ENCODE peak calls at places on chromosomes 2 and 18, in six cellular contexts. C is hepatocyte, U is PC-9, T is GM23338, Z is fibroblast of lung, Y is neural progenitor cell. H is an unnamed sample.

GRCh38 chr2:69979902-69980301 is 18.5 kb upstream of the ASPRV1 start:
- DNase-seq in Z (no peak), C (no peak), U (no peak), T (no peak), Y (no peak), H (no peak)

GRCh38 chr2:83103602-83104001 is 1355.5 kb downstream of the SUCLG1 start:
- DNase-seq in Z (peak), C (no peak), T (no peak), Y (no peak), U (no peak), H (peak)

GRCh38 chr2:16625201-16625729 is 40.4 kb downstream of the CYRIA start:
- DNase-seq in Z (no peak), T (peak), U (no peak), Y (no peak), C (no peak), H (peak)

GRCh38 chr2:240902615-240903041 is 3.5 kb upstream of the CROCC2 start:
- DNase-seq in T (no peak), Y (no peak), U (peak), C (peak), Z (no peak), H (no peak)

GRCh38 chr2:118169359-118170005 is 81.2 kb downstream of the INSIG2 start:
- DNase-seq in C (no peak), T (peak), Z (no peak), Y (no peak), U (peak), H (no peak)

GRCh38 chr2:163675389-163675788 is 60.4 kb downstream of the FIGN start:
- DNase-seq in U (no peak), C (no peak), T (no peak), Z (no peak), Y (no peak), H (no peak)

GRCh38 chr2:23241611-23242245 is 143.3 kb upstream of the KLHL29 start:
- DNase-seq in Y (no peak), Z (no peak), U (peak), C (no peak), T (no peak), H (no peak)

GRCh38 chr2:74100254-74101216 is 47.2 kb downstream of the BOLA3 start:
- DNase-seq in C (no peak), T (no peak), U (no peak), Z (no peak), Y (no peak), H (no peak)

GRCh38 chr2:10057231-10058107 is 14.1 kb downstream of the KLF11 start:
- DNase-seq in Z (peak), T (peak), U (peak), Y (peak), C (peak), H (peak)

GRCh38 chr2:232981767-232982360 is 31.2 kb downstream of the NGEF start:
- DNase-seq in T (no peak), U (no peak), Z (no peak), C (no peak), Y (no peak), H (no peak)

GRCh38 chr18:23619388-23619873 is 33.1 kb upstream of the NPC1 start:
- DNase-seq in Z (peak), T (peak), C (peak), Y (peak), U (no peak), H (peak)

GRCh38 chr2:27765621-27766286 is 5.8 kb upstream of the MRPL33 start:
- DNase-seq in C (no peak), Z (peak), T (no peak), Y (no peak), U (peak), H (peak)

GRCh38 chr2:120822908-120823307 is 87.2 kb downstream of the GLI2 start:
- DNase-seq in Z (no peak), T (no peak), Y (no peak), C (no peak), U (no peak), H (no peak)

GRCh38 chr2:150513647-150514046 is 26.2 kb upstream of the RND3 start:
- DNase-seq in C (no peak), Y (no peak), T (no peak), Z (peak), U (no peak), H (no peak)

GRCh38 chr2:108171652-108172051 is 68.1 kb upstream of the SULT1C3 start:
- DNase-seq in C (no peak), U (no peak), T (no peak), Z (no peak), Y (no peak), H (no peak)

GRCh38 chr2:65587779-65588178 is 155.4 kb upstream of the SPRED2 start:
- DNase-seq in Z (no peak), U (no peak), Y (no peak), C (no peak), T (no peak), H (no peak)

GRCh38 chr2:43226955-43227829 is 786 bp upstream of the ZFP36L2 start:
- DNase-seq in Y (peak), Z (peak), C (peak), U (peak), T (peak), H (peak)

GRCh38 chr2:98588880-98589425 is 19.4 kb downstream of the COA5 start:
- DNase-seq in Y (no peak), U (no peak), C (no peak), Z (no peak), T (no peak), H (no peak)

GRCh38 chr2:120323807-120324399 is 22.0 kb upstream of the INHBB start:
- DNase-seq in Z (peak), T (no peak), C (no peak), Y (no peak), U (peak), H (no peak)

GRCh38 chr2:35962585-35962984 is 393.0 kb upstream of the CRIM1 start:
- DNase-seq in Y (no peak), C (no peak), T (no peak), U (no peak), Z (no peak), H (no peak)

GRCh38 chr18:70181015-70181414 is 24.5 kb downstream of the RTTN start:
- DNase-seq in Z (peak), C (peak), T (no peak), U (peak), Y (no peak), H (peak)

GRCh38 chr2:26395394-26395793 is 6.3 kb upstream of the DRC1 start:
- DNase-seq in Y (no peak), Z (no peak), U (no peak), C (no peak), T (peak), H (no peak)

GRCh38 chr2:226978300-226978699 is 142.4 kb downstream of the RHBDD1 start:
- DNase-seq in Z (no peak), T (no peak), Y (no peak), U (no peak), C (no peak), H (no peak)

GRCh38 chr18:79705272-79705671 is 25.7 kb downstream of the CTDP1 start:
- DNase-seq in Z (no peak), U (no peak), C (no peak), T (no peak), Y (no peak), H (no peak)

GRCh38 chr2:98708396-98709186 is 22.3 kb downstream of the MGAT4A start:
- DNase-seq in U (no peak), T (no peak), Y (no peak), C (no peak), Z (no peak), H (no peak)

GRCh38 chr2:164841719-164842623 is at the start of gene COBLL1:
- DNase-seq in U (peak), C (peak), Y (peak), Z (peak), T (peak), H (peak)

GRCh38 chr2:164839914-164840457 is 1.6 kb downstream of the COBLL1 start:
- DNase-seq in U (no peak), Z (peak), Y (no peak), C (peak), T (no peak), H (peak)

GRCh38 chr2:164840458-164840929 is 1.1 kb downstream of the COBLL1 start:
- DNase-seq in Z (peak), U (peak), C (peak), Y (peak), T (peak), H (peak)

GRCh38 chr2:164842624-164842966 is 972 bp upstream of the COBLL1 start:
- DNase-seq in Z (no peak), T (no peak), Y (no peak), C (no peak), U (no peak), H (no peak)

GRCh38 chr2:164840930-164841718 is 499 bp downstream of the COBLL1 start:
- DNase-seq in Z (peak), U (peak), C (peak), T (peak), Y (peak), H (peak)
- TF ChIP-seq CTCF in Z (no peak), U (no peak), C (peak), T (no peak), Y (peak), H (peak)

GRCh38 chr2:174334781-174335604 is at the start of gene SP9:
- DNase-seq in T (peak), C (peak), U (no peak), Y (peak), Z (peak), H (peak)

GRCh38 chr2:174337337-174338154 is 2.8 kb downstream of the SP9 start:
- DNase-seq in U (no peak), Z (peak), C (peak), T (peak), Y (peak), H (peak)

GRCh38 chr2:174336403-174337336 is 1.9 kb downstream of the SP9 start:
- DNase-seq in C (peak), T (peak), U (peak), Z (no peak), Y (peak), H (peak)

GRCh38 chr2:174334278-174334715 is 457 bp upstream of the SP9 start:
- DNase-seq in T (peak), Z (no peak), Y (peak), U (no peak), C (no peak), H (no peak)

DNA sequence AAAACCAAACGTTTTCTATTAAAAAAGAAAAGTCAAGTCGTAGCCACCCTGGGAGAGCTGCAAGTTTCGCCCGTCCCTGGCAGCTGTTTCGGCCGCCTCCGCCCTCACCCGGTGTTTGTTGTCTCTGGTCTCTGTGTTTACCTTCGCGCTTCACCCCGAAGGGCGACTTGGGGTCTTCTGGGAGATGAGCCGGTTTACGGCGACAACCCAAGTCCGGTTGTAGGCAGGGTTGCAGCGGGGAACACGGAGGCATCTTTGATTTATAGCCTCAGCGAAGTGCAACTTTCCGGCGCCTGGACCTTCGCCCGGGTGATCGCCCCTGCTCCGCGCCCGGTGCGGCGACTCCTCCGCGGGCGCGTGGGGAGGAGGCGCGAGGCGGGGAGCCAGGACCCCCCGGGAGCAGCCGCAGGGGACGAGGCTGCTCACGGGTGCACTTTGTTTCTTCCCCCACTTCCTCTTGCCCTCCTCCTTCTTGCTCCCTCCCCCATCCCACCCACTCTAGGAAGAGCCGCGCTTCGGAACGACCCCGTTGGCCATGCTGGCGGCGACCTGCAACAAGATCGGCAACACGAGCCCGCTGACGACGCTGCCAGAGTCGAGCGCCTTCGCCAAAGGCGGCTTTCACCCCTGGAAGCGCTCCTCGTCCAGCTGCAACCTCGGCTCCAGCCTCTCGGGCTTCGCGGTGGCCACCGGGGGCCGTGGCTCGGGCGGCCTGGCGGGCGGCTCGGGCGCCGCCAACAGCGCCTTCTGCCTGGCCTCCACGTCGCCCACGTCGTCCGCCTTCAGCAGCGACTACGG is 1.1 kb downstream of the SP9 start:
- DNase-seq in Z (peak), U (no peak), C (peak), T (peak), Y (peak), H (peak)
- TF ChIP-seq EZH2 in Z (peak), U (no peak), C (peak), T (peak), Y (peak), H (peak)

GRCh38 chr2:143210446-143210819 is 81.2 kb downstream of the ARHGAP15 start:
- DNase-seq in C (no peak), Z (no peak), U (no peak), Y (no peak), T (no peak), H (no peak)

GRCh38 chr2:143209570-143210445 is 80.6 kb downstream of the ARHGAP15 start:
- DNase-seq in T (no peak), C (no peak), Z (no peak), Y (no peak), U (no peak), H (no peak)

GRCh38 chr2:143205106-143205764 is 76.0 kb downstream of the ARHGAP15 start:
- DNase-seq in U (no peak), Z (peak), Y (no peak), T (peak), C (peak), H (peak)
- TF ChIP-seq CTCF in U (no peak), Z (peak), Y (peak), T (peak), C (peak), H (peak)

GRCh38 chr18:75131455-75132000 is 77.4 kb downstream of the PTGR3 start:
- DNase-seq in Y (no peak), U (no peak), T (no peak), Z (no peak), C (no peak), H (no peak)
- TF ChIP-seq EZH2 in Y (no peak), U (no peak), T (no peak), Z (no peak), C (no peak), H (no peak)

DNA sequence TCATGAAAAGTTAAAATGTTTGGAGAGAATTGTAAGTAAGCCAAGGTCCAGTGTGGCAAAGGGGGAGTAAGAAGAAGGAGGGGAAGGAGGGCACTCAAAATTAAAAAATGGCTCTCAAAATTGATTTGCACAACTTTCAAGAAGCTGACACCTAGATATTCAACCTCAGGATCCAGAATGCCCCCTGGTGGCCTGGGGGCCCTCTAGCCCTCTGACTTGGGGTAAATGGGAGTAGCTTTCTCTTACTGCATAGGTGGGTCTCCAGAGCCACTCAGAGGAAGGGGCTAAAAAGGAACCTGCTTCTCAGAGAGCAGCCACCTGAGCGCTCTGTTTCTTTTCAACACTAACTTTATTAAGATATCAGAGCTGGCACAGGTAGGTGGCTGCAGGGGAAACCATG is 968.5 kb downstream of the BCL11A start:
- DNase-seq in T (peak), Z (no peak), C (peak), Y (peak), U (peak), H (no peak)
- TF ChIP-seq CTCF in T (peak), Z (no peak), C (peak), Y (peak), U (peak), H (no peak)

GRCh38 chr18:9017900-9018217 is 84.6 kb upstream of the NDUFV2 start:
- DNase-seq in Z (peak), Y (no peak), T (no peak), U (no peak), C (no peak), H (peak)
- TF ChIP-seq EZH2 in Z (no peak), Y (no peak), T (no peak), U (no peak), C (no peak), H (no peak)

GRCh38 chr2:41496908-41497307 is 550.9 kb upstream of the PKDCC start:
- DNase-seq in Y (no peak), U (no peak), C (no peak), T (no peak), Z (no peak), H (no peak)
- TF ChIP-seq CTCF in Y (peak), U (peak), C (no peak), T (peak), Z (no peak), H (no peak)

GRCh38 chr2:216634317-216635148 is 1.3 kb downstream of the IGFBP2 start:
- DNase-seq in T (no peak), Z (no peak), C (no peak), Y (peak), U (no peak), H (peak)
- TF ChIP-seq EZH2 in T (no peak), Z (peak), C (no peak), Y (no peak), U (no peak), H (no peak)

DNA sequence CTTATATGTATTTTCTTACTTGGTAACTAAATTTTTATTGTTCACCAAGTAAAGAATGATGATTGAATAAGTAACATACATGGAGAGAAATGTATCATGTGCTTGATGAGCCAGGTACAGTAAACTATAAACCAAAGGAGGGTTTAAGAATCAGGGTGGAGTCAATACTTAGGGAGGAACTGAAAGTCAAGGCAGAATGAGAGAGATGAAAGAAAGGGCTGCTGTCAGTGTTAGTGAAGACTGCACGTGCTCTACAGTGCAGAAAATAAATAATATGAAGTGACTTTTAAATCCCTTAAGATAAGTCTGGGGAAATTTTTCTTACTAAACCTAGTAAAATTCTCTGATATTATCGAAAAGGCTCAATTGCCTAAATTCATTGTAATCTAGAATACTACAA is 986.0 kb downstream of the DSC3 start:
- DNase-seq in T (no peak), Z (no peak), Y (no peak), U (no peak), C (no peak), H (no peak)
- TF ChIP-seq CTCF in T (no peak), Z (no peak), Y (no peak), U (no peak), C (no peak), H (no peak)